ENCODE peak calls at places on chromosomes 13 and 19, in six cellular contexts. H, X, S, A, Y and E are unnamed samples.

GRCh38 chr19:50628146-50628545 is 11.5 kb downstream of the SYT3 start:
- DNase-seq in A (no peak), Y (no peak), H (no peak), X (no peak), S (no peak), E (no peak)

GRCh38 chr19:15402411-15403150 is 16.2 kb downstream of the AKAP8L start:
- DNase-seq in S (no peak), X (no peak), A (no peak), Y (no peak), H (no peak), E (no peak)

GRCh38 chr13:75864718-75865117 is 228.6 kb downstream of the LMO7 start:
- DNase-seq in A (no peak), S (no peak), X (peak), Y (peak), H (peak), E (peak)

GRCh38 chr19:18597809-18598660 is 8.6 kb downstream of the CRLF1 start:
- DNase-seq in Y (no peak), H (no peak), A (no peak), X (no peak), S (no peak), E (no peak)

GRCh38 chr13:48334534-48335127 is 31.1 kb downstream of the RB1 start:
- DNase-seq in Y (peak), A (peak), X (peak), S (no peak), H (peak), E (peak)

GRCh38 chr13:106513025-106513424 is 22.4 kb downstream of the EFNB2 start:
- DNase-seq in A (no peak), S (no peak), X (peak), H (peak), Y (peak), E (peak)

GRCh38 chr13:100235311-100235901 is 146.5 kb downstream of the PCCA start:
- DNase-seq in A (peak), S (peak), X (peak), H (peak), Y (peak), E (peak)

GRCh38 chr13:26508885-26509284 is 48.6 kb upstream of the WASF3 start:
- DNase-seq in S (no peak), Y (peak), X (peak), A (no peak), H (peak), E (peak)

GRCh38 chr13:107977175-107977574 is 238.2 kb downstream of the LIG4 start:
- DNase-seq in A (no peak), S (no peak), X (no peak), H (no peak), Y (no peak), E (no peak)

GRCh38 chr19:13031917-13032623 is 36.8 kb downstream of the NFIX start:
- DNase-seq in A (no peak), X (peak), H (no peak), S (no peak), Y (peak), E (peak)

GRCh38 chr13:21549633-21550032 is 54.3 kb downstream of the MICU2 start:
- DNase-seq in A (no peak), H (no peak), Y (no peak), S (no peak), X (no peak), E (no peak)

GRCh38 chr19:21126078-21126477 is 15.8 kb upstream of the ZNF431 start:
- DNase-seq in S (no peak), H (no peak), A (no peak), Y (no peak), X (no peak), E (no peak)

GRCh38 chr19:34725400-34725799 is 8.6 kb upstream of the ZNF181 start:
- DNase-seq in X (no peak), Y (no peak), A (no peak), H (no peak), S (no peak), E (no peak)

GRCh38 chr13:20116213-20116612 is 44.6 kb downstream of the GJA3 start:
- DNase-seq in X (no peak), H (no peak), Y (no peak), S (no peak), A (no peak), E (no peak)

GRCh38 chr13:48490241-48490640 is 42.6 kb downstream of the RCBTB2 start:
- DNase-seq in Y (peak), S (no peak), A (no peak), X (no peak), H (no peak), E (no peak)

GRCh38 chr13:74047925-74048324 is 86.3 kb downstream of the KLF12 start:
- DNase-seq in S (no peak), Y (peak), A (peak), X (no peak), H (peak), E (peak)

GRCh38 chr19:34502582-34503545 is 21.3 kb downstream of the WTIP start:
- DNase-seq in A (peak), Y (no peak), X (peak), S (no peak), H (peak), E (peak)

GRCh38 chr19:18478545-18479311 is 40.8 kb upstream of the ISYNA1 start:
- DNase-seq in S (no peak), Y (peak), H (peak), A (peak), X (peak), E (peak)

GRCh38 chr19:12721656-12722565 is 1.8 kb downstream of the TNPO2 start:
- DNase-seq in Y (peak), X (peak), S (peak), H (peak), A (peak), E (peak)

GRCh38 chr13:71722206-71722605 is 144.8 kb downstream of the DACH1 start:
- DNase-seq in S (no peak), A (no peak), X (peak), Y (no peak), H (peak), E (no peak)

GRCh38 chr13:98921786-98922185 is 56.1 kb downstream of the DOCK9 start:
- DNase-seq in A (no peak), H (no peak), Y (no peak), S (no peak), X (no peak), E (no peak)

GRCh38 chr19:23366437-23366836 is 28.8 kb downstream of the ZNF91 start:
- DNase-seq in S (no peak), A (no peak), Y (no peak), X (no peak), H (no peak), E (no peak)

GRCh38 chr13:40503966-40504591 is 162.4 kb downstream of the FOXO1 start:
- DNase-seq in A (peak), S (no peak), X (peak), Y (peak), H (peak), E (peak)

GRCh38 chr19:6588508-6589345 is 2.2 kb downstream of the CD70 start:
- DNase-seq in S (no peak), Y (no peak), A (no peak), H (no peak), X (no peak), E (peak)

GRCh38 chr19:42468273-42468796 is 25.6 kb upstream of the CXCL17 start:
- DNase-seq in H (peak), A (no peak), X (peak), S (no peak), Y (peak), E (peak)

GRCh38 chr19:18112989-18113478 is 15.5 kb downstream of the MAST3 start:
- DNase-seq in Y (peak), H (peak), A (peak), X (peak), S (peak), E (peak)

GRCh38 chr19:38642176-38642575 is 5.3 kb upstream of the ACTN4 start:
- DNase-seq in H (no peak), A (no peak), Y (no peak), X (no peak), S (no peak), E (no peak)

GRCh38 chr19:52943134-52943883 is 19.4 kb downstream of the ZNF816 start:
- DNase-seq in S (no peak), H (no peak), Y (no peak), A (no peak), X (no peak), E (no peak)
- H3K27ac ChIP-seq in S (peak), H (peak), Y (peak), A (no peak), X (peak), E (peak)

GRCh38 chr13:78136966-78137365 is 218.3 kb upstream of the EDNRB start:
- DNase-seq in A (no peak), S (no peak), X (no peak), Y (no peak), H (no peak), E (no peak)
- H3K4me2 ChIP-seq in A (no peak), S (no peak), X (no peak), Y (no peak), H (no peak), E (no peak)

GRCh38 chr19:1839658-1840540 is 8.4 kb downstream of the REXO1 start:
- DNase-seq in X (no peak), S (no peak), H (no peak), Y (no peak), A (no peak), E (no peak)
- H3K27ac ChIP-seq in X (no peak), S (no peak), H (no peak), Y (no peak), A (no peak), E (no peak)

GRCh38 chr19:14149011-14149410 is 12.6 kb upstream of the ASF1B start:
- DNase-seq in X (no peak), H (no peak), S (no peak), A (no peak), Y (no peak), E (no peak)

GRCh38 chr19:14150770-14151661 is 14.6 kb upstream of the ASF1B start:
- DNase-seq in X (no peak), A (no peak), S (no peak), H (no peak), Y (no peak), E (no peak)

GRCh38 chr19:14147797-14148605 is 11.6 kb upstream of the ASF1B start:
- DNase-seq in Y (peak), H (peak), S (no peak), A (peak), X (peak), E (peak)

GRCh38 chr19:14149509-14149994 is 13.2 kb upstream of the ASF1B start:
- DNase-seq in Y (no peak), S (no peak), A (no peak), H (no peak), X (no peak), E (peak)

DNA sequence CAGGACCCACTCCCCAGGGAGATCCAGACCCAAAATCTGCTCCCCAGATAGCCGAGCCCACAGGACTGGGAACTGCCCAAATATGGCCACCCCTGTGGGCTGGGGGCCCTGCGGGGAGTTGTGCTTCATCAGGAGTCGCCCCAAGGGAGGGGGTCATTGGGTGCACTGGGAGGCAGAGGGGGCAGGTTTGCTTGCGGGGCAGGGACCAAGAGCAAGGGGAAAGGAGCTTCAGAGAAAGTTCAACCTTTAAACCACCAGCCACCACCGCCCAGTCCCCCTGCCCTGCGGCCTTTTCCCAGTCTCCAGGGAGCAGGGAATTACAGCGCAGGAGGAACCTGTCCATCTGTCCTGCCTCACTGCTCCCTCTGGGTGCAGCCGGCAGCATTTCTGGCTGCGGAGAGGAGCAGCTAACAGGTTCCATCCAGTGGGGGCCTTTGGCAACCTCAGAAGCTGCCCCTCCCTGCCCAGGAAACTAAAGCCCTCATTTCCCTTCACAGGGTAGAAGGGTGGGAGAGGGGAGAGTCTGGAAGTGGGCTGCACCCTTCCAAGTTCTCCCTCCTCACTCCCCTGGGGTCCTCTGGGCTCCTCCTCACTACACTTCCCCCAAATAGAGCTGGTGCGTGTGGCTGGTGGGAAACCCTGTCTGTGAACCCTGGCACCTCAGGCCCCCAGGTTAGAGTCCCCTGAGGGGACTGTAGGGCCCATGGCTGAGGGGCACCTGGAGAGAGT is 13.8 kb upstream of the ASF1B start:
- DNase-seq in Y (no peak), S (no peak), H (no peak), A (no peak), X (no peak), E (no peak)
- H3K4me2 ChIP-seq in Y (no peak), S (no peak), H (no peak), A (no peak), X (no peak), E (peak)

GRCh38 chr19:1469936-1470863 is 8.8 kb downstream of the C19orf25 start:
- DNase-seq in Y (peak), A (no peak), S (peak), H (no peak), X (no peak), E (peak)
- H3K27ac ChIP-seq in Y (no peak), A (peak), S (peak), H (no peak), X (no peak), E (no peak)

DNA sequence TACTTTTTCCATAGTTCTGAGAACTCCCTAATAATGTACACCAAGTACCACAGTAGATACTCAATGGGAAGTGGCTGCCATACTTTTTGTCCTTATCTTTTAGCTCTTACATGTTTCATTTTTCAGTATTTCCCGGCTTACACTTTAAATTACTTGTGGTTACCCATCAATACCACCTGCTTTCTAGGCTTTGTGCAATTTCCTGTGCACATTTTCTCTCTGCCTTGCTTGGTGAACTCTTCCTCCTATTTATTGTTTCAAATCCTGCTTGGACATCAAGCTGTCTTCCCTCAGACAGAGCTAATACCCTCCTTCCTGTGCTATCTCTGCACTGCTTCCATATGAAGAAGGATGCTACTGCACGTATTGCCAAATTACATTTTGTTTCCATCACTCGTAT is 5.9 kb downstream of the ZAR1L start:
- DNase-seq in H (no peak), S (no peak), X (peak), Y (no peak), A (no peak), E (no peak)
- H3K4me2 ChIP-seq in H (no peak), S (no peak), X (no peak), Y (no peak), A (no peak), E (no peak)

DNA sequence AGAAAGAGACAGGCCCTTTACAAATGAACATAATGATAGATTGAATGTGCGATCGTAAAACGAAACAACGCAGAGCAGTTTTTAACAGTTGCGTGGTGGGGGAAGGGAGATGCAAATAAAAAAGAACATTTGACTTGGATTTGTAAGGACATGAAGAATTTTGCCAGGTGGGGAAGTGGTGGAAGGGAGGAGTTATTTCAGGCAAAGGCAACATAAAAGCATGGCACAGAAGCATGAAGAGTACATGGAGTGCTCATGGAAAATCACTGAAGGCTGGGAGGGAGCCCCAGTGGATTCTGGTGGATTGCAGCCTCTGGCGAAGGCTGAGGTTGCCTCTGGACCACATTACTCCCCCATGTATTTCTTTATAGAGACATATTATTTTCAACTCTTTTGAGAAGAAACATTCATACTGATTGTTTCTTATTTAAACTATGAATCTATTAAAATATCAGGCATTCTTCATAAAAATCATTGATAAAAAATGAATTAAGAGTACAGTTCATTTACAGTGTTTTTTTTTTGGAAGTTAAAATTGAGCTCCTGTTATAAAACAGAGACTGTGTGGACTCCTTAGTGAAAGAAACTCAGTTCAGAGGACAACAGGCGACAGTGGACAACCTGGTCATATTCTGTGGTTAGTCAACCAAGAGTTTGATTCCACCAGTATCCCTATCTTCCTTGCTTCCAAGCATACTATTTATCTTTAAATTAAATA is 57.5 kb downstream of the STARD13 start:
- DNase-seq in Y (no peak), A (no peak), H (peak), S (no peak), X (no peak), E (peak)
- H3K27ac ChIP-seq in Y (no peak), A (peak), H (no peak), S (no peak), X (peak), E (peak)